ENCODE peak calls at places on chromosome 15, in ten cellular contexts. O, L, R, E, W, M, X, A, G and T are unnamed samples.

GRCh38 chr15:89128320-89129122 is 40.3 kb downstream of the ABHD2 start:
- DNase-seq in O (peak; percentile 30), L (no peak), R (no peak), E (no peak), W (no peak), M (no peak), X (no peak), A (no peak), G (no peak), T (no peak)

GRCh38 chr15:52284164-52284563 is 11.4 kb downstream of the MYO5C start:
- DNase-seq in O (peak; percentile 46), L (no peak), R (no peak), E (no peak), W (peak; percentile 44), M (peak; percentile 60), X (no peak), A (peak; percentile 21), G (no peak), T (no peak)

GRCh38 chr15:39304201-39304841 is 276.6 kb upstream of the THBS1 start:
- DNase-seq in O (peak; percentile 89), L (peak; percentile 99), R (peak; percentile 38), E (no peak), W (no peak), M (no peak), X (peak; percentile 98), A (peak; percentile 95), G (no peak), T (no peak)

GRCh38 chr15:40743921-40744809 is 10.9 kb downstream of the RMDN3 start:
- DNase-seq in O (peak; percentile 53), L (no peak), R (peak; percentile 44), E (no peak), W (peak; percentile 68), M (peak; percentile 77), X (no peak), A (peak; percentile 83), G (peak; percentile 27), T (no peak)

GRCh38 chr15:74790080-74790916 is 8.4 kb downstream of the CSK start:
- DNase-seq in O (peak; percentile 91), L (no peak), R (peak; percentile 49), E (peak; percentile 92), W (peak; percentile 90), M (peak; percentile 90), X (no peak), A (peak; percentile 34), G (no peak), T (peak; percentile 75)

GRCh38 chr15:38149315-38149714 is 103.3 kb upstream of the SPRED1 start:
- DNase-seq in O (no peak), L (no peak), R (no peak), E (peak; percentile 30), W (no peak), M (no peak), X (no peak), A (no peak), G (no peak), T (no peak)

GRCh38 chr15:74381481-74381880 is 14.0 kb upstream of the CYP11A1 start:
- DNase-seq in O (no peak), L (no peak), R (no peak), E (no peak), W (no peak), M (no peak), X (no peak), A (no peak), G (no peak), T (no peak)

GRCh38 chr15:86877171-86877631 is 797.5 kb downstream of the AGBL1 start:
- DNase-seq in O (peak; percentile 53), L (no peak), R (peak; percentile 7), E (no peak), W (no peak), M (no peak), X (no peak), A (no peak), G (no peak), T (no peak)

GRCh38 chr15:101499863-101500713 is 10.6 kb upstream of the PCSK6 start:
- DNase-seq in O (no peak), L (no peak), R (no peak), E (peak; percentile 39), W (no peak), M (no peak), X (no peak), A (no peak), G (no peak), T (no peak)

GRCh38 chr15:37995461-37996347 is 61.3 kb downstream of the TMCO5A start:
- DNase-seq in O (peak; percentile 69), L (peak; percentile 50), R (peak; percentile 71), E (peak; percentile 73), W (peak; percentile 60), M (peak; percentile 88), X (peak; percentile 24), A (peak; percentile 55), G (peak; percentile 81), T (peak; percentile 30)

GRCh38 chr15:49223536-49224274 is 53.7 kb downstream of the GALK2 start:
- DNase-seq in O (peak; percentile 33), L (no peak), R (no peak), E (no peak), W (no peak), M (no peak), X (no peak), A (no peak), G (no peak), T (no peak)

GRCh38 chr15:49227602-49228001 is 57.6 kb downstream of the GALK2 start:
- DNase-seq in O (no peak), L (no peak), R (no peak), E (no peak), W (no peak), M (no peak), X (no peak), A (no peak), G (no peak), T (no peak)

GRCh38 chr15:49229922-49230321 is 59.9 kb downstream of the GALK2 start:
- DNase-seq in O (no peak), L (no peak), R (no peak), E (no peak), W (no peak), M (peak; percentile 38), X (no peak), A (no peak), G (no peak), T (no peak)

DNA sequence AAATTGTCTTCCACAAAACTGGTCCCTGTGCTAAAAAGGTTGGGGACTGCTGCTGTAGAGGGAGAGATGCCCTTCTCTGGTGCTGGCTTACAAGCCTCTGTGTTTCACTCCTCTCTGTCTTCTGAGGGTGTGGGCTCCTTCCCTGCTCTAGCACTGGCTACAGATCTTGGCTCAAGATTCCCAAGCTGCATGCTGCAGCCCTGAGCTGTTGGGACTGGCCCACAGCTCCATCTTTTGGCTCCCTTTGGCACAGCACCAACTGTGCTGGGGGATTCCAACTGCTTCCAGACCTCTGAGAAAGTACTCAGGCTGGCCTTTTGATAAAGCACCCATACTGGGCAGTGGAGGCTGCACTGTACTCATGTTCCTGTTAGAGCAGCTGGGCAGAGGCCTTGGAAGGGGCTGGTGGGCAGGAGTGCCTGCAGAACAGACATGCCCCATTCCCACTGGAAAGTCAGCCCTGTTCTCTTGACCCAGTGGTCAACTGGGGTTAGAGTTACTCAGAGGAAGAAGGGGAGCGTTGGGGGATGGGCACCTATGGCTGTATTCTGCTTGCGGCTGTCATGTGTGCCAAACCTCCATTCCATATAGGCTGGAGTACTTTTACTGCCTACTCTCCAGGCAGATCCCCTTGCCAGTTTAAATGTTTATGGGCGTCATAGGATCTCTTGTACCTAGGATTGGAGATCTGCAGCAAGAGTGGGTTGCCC is 55.7 kb downstream of the GALK2 start:
- DNase-seq in O (peak; percentile 20), L (no peak), R (peak; percentile 45), E (no peak), W (peak; percentile 43), M (peak; percentile 76), X (no peak), A (no peak), G (peak; percentile 88), T (no peak)
- TF ChIP-seq CTCF in O (no peak), L (no peak), R (peak; percentile 26), E (no peak), W (peak; percentile 66), M (peak; percentile 52), X (peak; percentile 9), A (peak; percentile 10), G (peak; percentile 81), T (no peak)

GRCh38 chr15:65029736-65030208 is 333 bp upstream of the MTFMT start:
- DNase-seq in O (no peak), L (no peak), R (no peak), E (no peak), W (no peak), M (no peak), X (no peak), A (no peak), G (no peak), T (no peak)

GRCh38 chr15:65028921-65029735 is at the start of gene MTFMT:
- DNase-seq in O (peak; percentile 49), L (peak; percentile 16), R (peak; percentile 95), E (peak; percentile 90), W (peak; percentile 62), M (peak; percentile 82), X (no peak), A (peak; percentile 70), G (peak; percentile 92), T (no peak)

GRCh38 chr15:65026756-65027155 is 2.7 kb downstream of the MTFMT start:
- DNase-seq in O (no peak), L (no peak), R (no peak), E (no peak), W (no peak), M (no peak), X (no peak), A (no peak), G (no peak), T (no peak)

GRCh38 chr15:65028338-65028737 is 1.1 kb downstream of the MTFMT start:
- DNase-seq in O (no peak), L (no peak), R (no peak), E (no peak), W (no peak), M (no peak), X (no peak), A (no peak), G (no peak), T (no peak)

GRCh38 chr15:65027593-65027992 is 1.8 kb downstream of the MTFMT start:
- DNase-seq in O (no peak), L (no peak), R (no peak), E (no peak), W (no peak), M (no peak), X (no peak), A (no peak), G (no peak), T (no peak)
- H3K4me3 ChIP-seq in O (no peak overlapping the region), L (no peak overlapping the region), R (no peak overlapping the region), E (peak overlapping the region; percentile 86), W (no peak overlapping the region), M (no peak overlapping the region), X (no peak overlapping the region), A (no peak overlapping the region), G (peak overlapping the region; percentile 98), T (no peak overlapping the region)

GRCh38 chr15:81394609-81395008 is 20.6 kb upstream of the TMC3 start:
- DNase-seq in O (peak; percentile 4), L (no peak), R (peak; percentile 66), E (no peak), W (no peak), M (no peak), X (no peak), A (no peak), G (no peak), T (no peak)
- TF ChIP-seq CTCF in O (no peak), L (no peak), R (no peak), E (no peak), W (no peak), M (no peak), X (no peak), A (no peak), G (no peak), T (no peak)

DNA sequence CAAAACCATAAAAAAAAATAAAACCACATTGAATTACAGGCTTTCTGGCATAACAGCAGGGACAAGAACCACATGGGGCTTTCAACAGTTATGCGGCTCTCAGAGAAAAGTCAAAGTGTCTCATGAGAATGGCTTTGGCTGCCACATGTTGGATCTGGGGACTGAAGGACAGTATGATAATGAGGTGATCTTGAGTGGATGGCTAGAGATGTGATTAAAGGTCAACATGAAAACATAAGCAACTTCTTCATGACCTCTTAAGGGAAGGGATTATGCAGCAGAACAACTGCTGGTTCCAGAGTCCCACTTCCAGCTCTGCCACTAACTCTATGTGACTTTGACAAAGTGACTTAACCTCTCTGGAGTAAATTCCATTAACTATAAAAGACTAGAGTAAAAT is 5.2 kb downstream of the RAB27A start:
- DNase-seq in O (no peak), L (no peak), R (no peak), E (no peak), W (no peak), M (no peak), X (no peak), A (no peak), G (no peak), T (no peak)
- H3K4me3 ChIP-seq in O (no peak overlapping the region), L (no peak overlapping the region), R (no peak overlapping the region), E (no peak overlapping the region), W (no peak overlapping the region), M (no peak overlapping the region), X (no peak overlapping the region), A (no peak overlapping the region), G (no peak overlapping the region), T (no peak overlapping the region)